ENCODE peak calls at places on chromosomes 16 and 17, in five cellular contexts. I is IMR-90, Z is stomach, L is sigmoid colon, Q is A549. M is an unnamed sample.
A peak's percentile ranks its signal among the peaks of the same experiment; 100 is the strongest.

GRCh38 chr17:44362056-44362355 is 1.6 kb downstream of the FAM171A2 start:
- DNase-seq in Q (no peak), I (no peak), L (no peak), Z (no peak), M (no peak)

GRCh38 chr16:28324235-28324886 is 32.0 kb downstream of the SBK1 start:
- DNase-seq in L (peak; percentile 38), Q (peak; percentile 31), I (no peak), Z (peak; percentile 25), M (no peak)

GRCh38 chr16:1108299-1109252 is 12.5 kb upstream of the C1QTNF8 start:
- DNase-seq in I (peak; percentile 0), L (peak; percentile 92), Q (no peak), Z (peak; percentile 87), M (peak; percentile 89)

GRCh38 chr16:77868478-77868877 is 80.1 kb downstream of the VAT1L start:
- DNase-seq in Z (no peak), L (no peak), I (no peak), Q (no peak), M (no peak)

GRCh38 chr17:21356537-21357127 is 19.5 kb upstream of the KCNJ12 start:
- DNase-seq in I (no peak), L (no peak), Z (no peak), Q (no peak), M (no peak)

GRCh38 chr17:75088902-75089417 is 1.2 kb downstream of the SLC16A5 start:
- DNase-seq in Q (peak; percentile 79), L (no peak), Z (peak; percentile 60), I (no peak), M (peak; percentile 48)

GRCh38 chr17:36209575-36209974 is 1.3 kb upstream of the CCL4L2 start:
- DNase-seq in Z (no peak), L (no peak), I (no peak), Q (no peak), M (no peak)

GRCh38 chr16:1082266-1082951 is 9.9 kb downstream of the SSTR5 start:
- DNase-seq in L (no peak), Z (no peak), Q (no peak), I (peak; percentile 12), M (no peak)

GRCh38 chr16:67883872-67884261 is 818 bp upstream of the NRN1L start:
- DNase-seq in I (peak; percentile 26), L (peak; percentile 80), Z (peak; percentile 76), Q (peak; percentile 59), M (peak; percentile 49)

GRCh38 chr17:72699566-72699965 is 392.9 kb downstream of the SLC39A11 start:
- DNase-seq in Q (no peak), L (no peak), Z (no peak), I (peak; percentile 39), M (no peak)

GRCh38 chr17:50079334-50080095 is 15.6 kb upstream of the PDK2 start:
- DNase-seq in I (no peak), Z (peak; percentile 71), Q (peak; percentile 87), L (no peak), M (no peak)

GRCh38 chr16:53207810-53208752 is 153.3 kb downstream of the CHD9 start:
- DNase-seq in Q (peak; percentile 92), L (no peak), I (peak; percentile 83), Z (peak; percentile 39), M (peak; percentile 50)
- TF ChIP-seq POLR2A in Q (peak; percentile 33), L (no peak), I (no peak), Z (no peak), M (no peak)

DNA sequence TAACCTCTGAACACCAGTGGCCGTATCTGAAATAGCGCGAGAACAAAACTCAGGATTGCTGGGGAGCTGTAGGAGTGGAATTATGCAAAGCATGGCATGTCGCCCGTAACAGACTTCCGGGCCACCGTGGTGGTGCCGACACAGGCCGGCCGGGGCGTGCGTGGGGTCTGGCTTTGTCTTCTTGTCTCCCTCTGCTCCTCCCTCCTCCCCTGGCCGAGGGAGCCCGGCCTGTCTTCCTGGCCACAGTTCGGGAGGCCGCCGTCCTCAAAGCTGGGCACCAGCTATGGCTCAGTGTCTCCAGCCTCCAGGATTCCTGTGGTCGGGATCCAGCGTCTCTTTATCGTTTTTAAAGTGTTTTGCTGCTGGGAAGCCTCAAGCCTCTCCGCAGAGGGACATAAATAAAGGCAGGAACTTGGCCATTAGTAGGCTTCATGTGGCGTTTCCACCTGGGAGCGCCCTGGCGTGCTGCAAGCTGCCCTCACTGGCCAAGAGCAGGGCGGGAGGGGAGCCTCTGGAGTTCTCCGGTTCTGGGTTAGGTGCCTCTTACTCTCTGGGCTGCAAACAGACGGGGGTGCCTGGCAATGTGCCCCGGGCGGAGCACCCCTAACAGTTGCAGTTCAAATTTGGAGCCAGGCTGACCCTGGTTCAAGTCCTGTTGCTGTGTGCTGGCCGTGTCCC is 22.0 kb upstream of the NPTX1 start:
- DNase-seq in L (peak; percentile 89), Z (no peak), Q (no peak), I (peak; percentile 47), M (no peak)
- TF ChIP-seq POLR2A in L (no peak), Z (no peak), Q (no peak), I (no peak), M (no peak)

DNA sequence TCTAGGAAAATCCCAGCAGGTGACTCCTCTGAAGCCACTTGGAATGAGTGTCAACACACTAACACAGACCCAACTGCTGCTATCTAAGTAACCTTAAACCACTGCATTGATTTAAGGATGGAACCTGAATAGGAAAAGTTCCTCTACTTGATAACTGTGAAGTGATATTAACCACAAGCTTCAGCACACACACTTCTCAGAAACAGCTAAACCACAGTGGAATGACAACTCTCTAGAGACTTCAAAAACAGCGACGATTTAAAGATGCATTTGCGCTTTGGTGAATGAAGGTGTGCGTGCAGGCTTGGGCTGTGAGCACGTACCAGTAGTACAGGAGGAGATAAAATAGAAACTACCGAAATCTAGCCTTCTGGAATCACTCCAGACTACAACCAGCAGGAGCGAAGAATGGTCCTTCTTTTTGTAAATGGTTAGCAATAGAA is 137.6 kb upstream of the CORO6 start:
- DNase-seq in Z (no peak), I (peak; percentile 39), Q (no peak), L (no peak), M (no peak)
- TF ChIP-seq POLR2A in Z (no peak), I (no peak), Q (no peak), L (no peak), M (no peak)

GRCh38 chr17:63699638-63700527 is at the start of gene LIMD2:
- DNase-seq in Z (peak; percentile 66), L (peak; percentile 76), I (no peak), Q (peak; percentile 26), M (no peak)
- TF ChIP-seq POLR2A in Z (no peak), L (no peak), I (no peak), Q (peak; percentile 44), M (no peak)

M was measured in breast epithelium.